ENCODE peak calls at places on chromosome 5, in six cellular contexts. O, M, G, P, X and B are unnamed samples.

GRCh38 chr5:128228506-128228905 is 144.9 kb downstream of the SLC12A2 start:
- DNase-seq in M (no peak), O (no peak), G (no peak), P (no peak), X (no peak), B (peak; percentile 80)

GRCh38 chr5:1391691-1392090 is 46.8 kb upstream of the CLPTM1L start:
- DNase-seq in G (no peak), X (no peak), P (no peak), M (peak; percentile 21), O (no peak), B (no peak)

GRCh38 chr5:42985129-42986037 is 54.7 kb downstream of the ANXA2R start:
- DNase-seq in X (no peak), G (no peak), P (no peak), M (no peak), O (peak; percentile 91), B (peak; percentile 92)

GRCh38 chr5:135064235-135064570 is 30.2 kb upstream of the PITX1 start:
- DNase-seq in G (no peak), M (peak; percentile 17), X (no peak), P (no peak), O (no peak), B (peak; percentile 16)

GRCh38 chr5:132011561-132012384 is at the start of gene ACSL6:
- DNase-seq in M (peak; percentile 75), P (peak; percentile 67), G (peak; percentile 61), X (no peak), O (no peak), B (peak; percentile 33)

GRCh38 chr5:63401434-63402046 is 560.7 kb downstream of the HTR1A start:
- DNase-seq in M (peak; percentile 52), P (peak; percentile 76), O (peak; percentile 52), G (peak; percentile 56), X (peak; percentile 21), B (peak; percentile 0)

GRCh38 chr5:151758141-151758429 is 346 bp downstream of the ATOX1 start:
- DNase-seq in O (no peak), M (no peak), X (no peak), G (peak; percentile 54), P (no peak), B (no peak)

GRCh38 chr5:5165541-5166002 is 25.4 kb downstream of the ADAMTS16 start:
- DNase-seq in O (peak; percentile 2), G (no peak), X (no peak), M (no peak), P (no peak), B (no peak)

GRCh38 chr5:29963956-29964355 is 1229.5 kb upstream of the CDH6 start:
- DNase-seq in M (no peak), P (peak; percentile 55), X (no peak), G (no peak), O (peak; percentile 1), B (no peak)

GRCh38 chr5:176447538-176447981 is 625 bp upstream of the FAF2 start:
- DNase-seq in P (no peak), M (no peak), X (no peak), O (no peak), G (no peak), B (no peak)

GRCh38 chr5:75837258-75837841 is 120.1 kb upstream of the POC5 start:
- DNase-seq in M (no peak), X (no peak), G (no peak), O (no peak), P (no peak), B (no peak)

GRCh38 chr5:102627311-102627710 is 127.8 kb upstream of the PAM start:
- DNase-seq in O (peak; percentile 78), X (no peak), M (no peak), P (no peak), G (no peak), B (no peak)

GRCh38 chr5:100623719-100624118 is 88.5 kb downstream of the FAM174A start:
- DNase-seq in O (peak; percentile 50), P (no peak), M (no peak), X (no peak), G (no peak), B (peak; percentile 8)

GRCh38 chr5:175809531-175810121 is 61.8 kb upstream of the CPLX2 start:
- DNase-seq in G (no peak), O (no peak), P (no peak), M (no peak), X (no peak), B (peak; percentile 85)

GRCh38 chr5:96537386-96537785 is 104.3 kb upstream of the PCSK1 start:
- DNase-seq in M (no peak), G (no peak), O (peak; percentile 76), P (no peak), X (no peak), B (peak; percentile 71)

GRCh38 chr5:169426674-169427250 is 125.8 kb upstream of the SLIT3 start:
- DNase-seq in X (no peak), O (no peak), P (no peak), G (no peak), M (no peak), B (no peak)

GRCh38 chr5:169939731-169940130 is 40.6 kb downstream of the INSYN2B start:
- DNase-seq in G (no peak), O (no peak), X (no peak), M (no peak), P (no peak), B (no peak)

GRCh38 chr5:102670224-102670836 is 84.8 kb upstream of the PAM start:
- DNase-seq in M (peak; percentile 38), P (peak; percentile 29), X (no peak), O (no peak), G (no peak), B (peak; percentile 45)

GRCh38 chr5:60675286-60675685 is 24.7 kb downstream of the DEPDC1B start:
- DNase-seq in M (no peak), P (no peak), G (no peak), X (no peak), O (no peak), B (no peak)

GRCh38 chr5:5026407-5026780 is 113.7 kb upstream of the ADAMTS16 start:
- DNase-seq in X (no peak), O (no peak), M (no peak), P (no peak), G (no peak), B (no peak)

GRCh38 chr5:156879665-156880285 is 29.7 kb downstream of the PPP1R2B start:
- DNase-seq in P (no peak), X (no peak), M (no peak), O (no peak), G (no peak), B (no peak)

GRCh38 chr5:96733771-96734498 is 71.8 kb downstream of the CAST start:
- DNase-seq in P (no peak), G (no peak), X (no peak), M (no peak), O (peak; percentile 100), B (no peak)

GRCh38 chr5:14016549-14016948 is 72.1 kb upstream of the DNAH5 start:
- DNase-seq in P (no peak), G (no peak), M (no peak), X (no peak), O (no peak), B (no peak)

GRCh38 chr5:9953691-9954090 is 296.0 kb downstream of the ATPSCKMT start:
- DNase-seq in P (no peak), O (no peak), X (no peak), M (no peak), G (no peak), B (no peak)

GRCh38 chr5:175627739-175628138 is 30.1 kb upstream of the HRH2 start:
- DNase-seq in G (no peak), P (no peak), M (no peak), O (no peak), X (no peak), B (no peak)

GRCh38 chr5:73233053-73233460 is 60.1 kb downstream of the TMEM174 start:
- DNase-seq in M (no peak), G (no peak), P (no peak), O (no peak), X (no peak), B (no peak)
- H3K4me3 ChIP-seq in M (peak overlapping the region; percentile 67), G (peak overlapping the region; percentile 46), P (peak overlapping the region; percentile 37), O (no peak overlapping the region), X (no peak overlapping the region), B (no peak overlapping the region)

GRCh38 chr5:133996683-133997252 is 8.0 kb downstream of the VDAC1 start:
- DNase-seq in M (no peak), G (no peak), X (no peak), P (no peak), O (no peak), B (no peak)
- TF ChIP-seq CTCF in M (no peak), G (peak; percentile 43), X (no peak), P (peak; percentile 68), O (peak; percentile 62), B (peak; percentile 49)

DNA sequence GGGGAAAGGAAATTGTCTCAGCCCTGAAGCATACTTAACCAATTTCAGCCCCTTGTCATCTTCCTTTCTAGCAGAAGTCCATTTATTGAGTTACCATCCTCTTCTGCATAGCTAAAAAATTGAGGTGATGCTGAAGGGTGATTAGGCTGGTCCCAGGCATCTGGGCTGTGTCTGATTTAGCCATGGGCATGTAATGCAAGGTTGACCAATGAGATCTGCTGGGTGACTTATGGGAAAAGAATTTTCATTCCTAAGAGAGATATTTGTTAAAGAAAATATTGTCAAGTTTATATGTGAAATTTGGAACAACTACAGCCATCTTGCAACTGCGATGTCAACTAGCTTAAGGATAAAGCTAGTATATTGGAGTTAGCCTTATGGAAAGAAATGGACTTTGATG is 5.1 kb downstream of the ITGA2 start:
- DNase-seq in O (no peak), P (no peak), X (no peak), M (no peak), G (no peak), B (peak; percentile 48)
- H3K4me3 ChIP-seq in O (no peak overlapping the region), P (no peak overlapping the region), X (no peak overlapping the region), M (no peak overlapping the region), G (no peak overlapping the region), B (no peak overlapping the region)

DNA sequence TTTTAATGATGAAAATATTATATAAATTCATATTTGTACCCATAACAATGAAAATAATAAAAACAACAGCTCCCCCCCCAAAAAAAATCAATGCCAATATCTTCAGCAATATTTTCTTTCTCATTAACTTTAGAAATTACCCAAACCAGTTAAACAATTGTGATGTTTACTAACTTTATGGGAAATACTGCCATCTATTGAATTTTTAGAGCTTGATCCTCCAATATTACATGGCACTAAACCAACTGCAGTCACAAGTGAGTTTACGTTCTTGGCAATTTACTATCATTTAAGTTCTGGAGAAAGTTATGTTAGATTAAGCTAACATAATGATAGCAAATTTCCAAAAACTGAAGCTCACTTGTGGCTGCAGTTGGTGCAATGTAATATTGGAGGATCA is 379.6 kb downstream of the CDH18 start:
- DNase-seq in X (no peak), P (no peak), M (no peak), G (no peak), O (peak; percentile 63), B (no peak)
- TF ChIP-seq CTCF in X (no peak), P (no peak), M (no peak), G (no peak), O (peak; percentile 16), B (no peak)

DNA sequence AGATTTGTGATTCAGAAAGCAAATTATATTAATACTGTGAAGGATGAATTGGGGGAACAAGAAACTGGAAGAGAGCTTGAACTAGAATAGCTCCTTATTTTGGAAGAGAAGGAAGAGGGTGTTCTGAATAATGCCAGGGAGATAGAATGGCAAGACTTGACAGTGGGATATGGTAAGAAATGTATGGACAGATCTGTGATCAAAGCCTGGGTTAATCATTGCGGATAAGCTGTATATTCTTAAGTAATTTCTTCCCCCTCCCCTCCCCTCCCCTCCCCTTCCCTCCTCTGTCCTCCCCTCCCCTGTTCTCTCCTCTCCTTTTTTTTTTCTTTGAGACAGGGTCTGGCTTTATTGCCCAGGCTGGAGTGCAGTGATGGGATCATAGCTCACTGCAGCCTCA is 10.1 kb upstream of the IL6ST start:
- DNase-seq in M (no peak), G (no peak), P (no peak), O (no peak), X (no peak), B (no peak)
- H3K4me3 ChIP-seq in M (no peak overlapping the region), G (no peak overlapping the region), P (no peak overlapping the region), O (no peak overlapping the region), X (no peak overlapping the region), B (no peak overlapping the region)

GRCh38 chr5:149429839-149430721 is 51.0 kb upstream of the IL17B start:
- DNase-seq in O (no peak), X (peak; percentile 74), M (peak; percentile 75), G (peak; percentile 73), P (peak; percentile 47), B (no peak)
- TF ChIP-seq CTCF in O (peak; percentile 4), X (peak; percentile 38), M (peak; percentile 6), G (peak; percentile 42), P (peak; percentile 40), B (peak; percentile 28)